ENCODE peak calls at places on chromosomes 11 and 22, in nine cellular contexts. I, F, N, Q, P, K, J, B and T are unnamed samples.
A peak's percentile ranks its signal among the peaks of the same experiment; 100 is the strongest.

GRCh38 chr22:46758867-46759290 is 3.6 kb upstream of the TBC1D22A start:
- DNase-seq in I (no peak), F (peak; percentile 80), N (peak; percentile 72), Q (peak; percentile 83), P (peak; percentile 57), K (peak; percentile 43), J (no peak), B (peak; percentile 65), T (peak; percentile 61)

GRCh38 chr11:128448487-128448886 is 138.9 kb downstream of the ETS1 start:
- DNase-seq in I (no peak), F (no peak), N (no peak), Q (no peak), P (no peak), K (peak; percentile 99), J (peak; percentile 87), B (peak; percentile 84), T (no peak)

GRCh38 chr11:10809373-10810199 is 860 bp upstream of the EIF4G2 start:
- DNase-seq in I (no peak), F (peak; percentile 85), N (peak; percentile 44), Q (peak; percentile 64), P (peak; percentile 54), K (peak; percentile 69), J (no peak), B (peak; percentile 46), T (peak; percentile 83)

GRCh38 chr11:6618117-6619020 is 853 bp downstream of the TPP1 start:
- DNase-seq in I (peak; percentile 61), F (peak; percentile 89), N (no peak), Q (peak; percentile 48), P (no peak), K (peak; percentile 65), J (peak; percentile 47), B (no peak), T (peak; percentile 66)

GRCh38 chr22:43114958-43115357 is 4.4 kb downstream of the BIK start:
- DNase-seq in I (no peak), F (no peak), N (no peak), Q (no peak), P (no peak), K (no peak), J (no peak), B (peak; percentile 70), T (no peak)

GRCh38 chr11:556175-556699 is 4.3 kb downstream of the LMNTD2 start:
- DNase-seq in I (no peak), F (no peak), N (no peak), Q (no peak), P (peak; percentile 41), K (no peak), J (no peak), B (no peak), T (no peak)

GRCh38 chr11:18394928-18395734 is 768 bp downstream of the LDHA start:
- DNase-seq in I (peak; percentile 50), F (peak; percentile 24), N (peak; percentile 20), Q (peak; percentile 39), P (no peak), K (peak; percentile 20), J (no peak), B (no peak), T (no peak)

GRCh38 chr11:75142714-75143419 is 8.0 kb upstream of the SLCO2B1 start:
- DNase-seq in I (no peak), F (peak; percentile 95), N (peak; percentile 41), Q (peak; percentile 75), P (no peak), K (peak; percentile 86), J (peak; percentile 78), B (peak; percentile 54), T (peak; percentile 93)

GRCh38 chr11:57885298-57886035 is 123.9 kb downstream of the CTNND1 start:
- DNase-seq in I (no peak), F (peak; percentile 11), N (no peak), Q (peak; percentile 7), P (peak; percentile 60), K (peak; percentile 36), J (peak; percentile 13), B (peak; percentile 13), T (no peak)

GRCh38 chr11:70511345-70511744 is 113.0 kb downstream of the CTTN start:
- DNase-seq in I (no peak), F (no peak), N (no peak), Q (no peak), P (no peak), K (no peak), J (no peak), B (no peak), T (no peak)
- TF ChIP-seq CTCF in I (peak; percentile 76), F (no peak), N (peak; percentile 47), Q (no peak), P (no peak), K (peak; percentile 11), J (no peak), B (no peak), T (no peak)

GRCh38 chr11:62976109-62976508 is 8.7 kb downstream of the SLC22A6 start:
- DNase-seq in I (no peak), F (no peak), N (no peak), Q (peak; percentile 8), P (no peak), K (no peak), J (no peak), B (no peak), T (no peak)

GRCh38 chr11:62980133-62980760 is 4.5 kb downstream of the SLC22A6 start:
- DNase-seq in I (no peak), F (peak; percentile 21), N (no peak), Q (no peak), P (peak; percentile 50), K (no peak), J (no peak), B (no peak), T (no peak)

DNA sequence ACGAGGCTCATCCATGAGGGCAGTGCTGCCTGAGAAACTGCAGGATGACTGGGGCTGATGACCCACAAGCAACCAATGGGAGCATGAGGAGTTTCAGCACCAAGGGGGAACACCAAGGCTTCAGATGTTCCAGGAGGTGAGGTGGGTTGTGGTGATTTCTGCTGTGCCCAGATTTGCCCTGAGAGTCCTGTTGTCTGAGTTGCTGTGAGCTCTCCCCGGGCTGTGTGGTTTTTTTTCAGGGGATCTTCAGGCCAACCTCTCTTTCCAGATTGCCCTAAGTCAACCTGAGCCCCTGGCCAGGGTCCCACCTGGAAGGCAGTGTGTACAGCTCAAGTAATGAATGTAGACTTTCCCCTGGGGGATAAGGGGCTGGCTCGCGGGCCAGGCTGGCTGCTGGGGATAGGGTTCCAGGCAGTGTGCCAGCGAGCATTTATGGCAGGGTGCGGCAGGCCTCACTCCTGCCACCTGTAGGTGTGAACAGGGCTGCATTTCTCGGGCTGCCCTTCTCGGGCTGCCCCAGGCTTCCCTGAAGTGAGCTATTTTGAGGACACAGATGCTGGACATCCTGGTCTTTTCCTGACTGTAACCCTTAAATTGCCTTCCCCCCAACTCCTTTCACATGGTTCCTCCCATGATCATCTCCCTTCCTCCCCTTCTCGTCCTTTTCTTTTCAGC is 9.8 kb downstream of the SLC22A6 start:
- DNase-seq in I (peak; percentile 54), F (peak; percentile 46), N (peak; percentile 68), Q (peak; percentile 11), P (peak; percentile 54), K (no peak), J (no peak), B (peak; percentile 66), T (no peak)
- TF ChIP-seq CTCF in I (no peak), F (peak; percentile 55), N (peak; percentile 92), Q (peak; percentile 47), P (peak; percentile 56), K (peak; percentile 33), J (peak; percentile 63), B (peak; percentile 48), T (no peak)

GRCh38 chr11:66720899-66721470 is 8.0 kb downstream of the SPTBN2 start:
- DNase-seq in I (no peak), F (no peak), N (no peak), Q (no peak), P (no peak), K (no peak), J (no peak), B (no peak), T (no peak)
- TF ChIP-seq CTCF in I (no peak), F (no peak), N (no peak), Q (no peak), P (no peak), K (no peak), J (no peak), B (no peak), T (no peak)

GRCh38 chr11:83437939-83438338 is 151.8 kb upstream of the CCDC90B start:
- DNase-seq in I (no peak), F (no peak), N (no peak), Q (no peak), P (no peak), K (no peak), J (no peak), B (no peak), T (no peak)

GRCh38 chr11:83438438-83438837 is 152.3 kb upstream of the CCDC90B start:
- DNase-seq in I (no peak), F (no peak), N (no peak), Q (no peak), P (no peak), K (no peak), J (no peak), B (no peak), T (no peak)

GRCh38 chr11:83441596-83441995 is 155.4 kb upstream of the CCDC90B start:
- DNase-seq in I (no peak), F (no peak), N (no peak), Q (no peak), P (no peak), K (no peak), J (no peak), B (no peak), T (no peak)

GRCh38 chr11:83436855-83437254 is 150.7 kb upstream of the CCDC90B start:
- DNase-seq in I (no peak), F (no peak), N (no peak), Q (no peak), P (no peak), K (no peak), J (no peak), B (no peak), T (no peak)

DNA sequence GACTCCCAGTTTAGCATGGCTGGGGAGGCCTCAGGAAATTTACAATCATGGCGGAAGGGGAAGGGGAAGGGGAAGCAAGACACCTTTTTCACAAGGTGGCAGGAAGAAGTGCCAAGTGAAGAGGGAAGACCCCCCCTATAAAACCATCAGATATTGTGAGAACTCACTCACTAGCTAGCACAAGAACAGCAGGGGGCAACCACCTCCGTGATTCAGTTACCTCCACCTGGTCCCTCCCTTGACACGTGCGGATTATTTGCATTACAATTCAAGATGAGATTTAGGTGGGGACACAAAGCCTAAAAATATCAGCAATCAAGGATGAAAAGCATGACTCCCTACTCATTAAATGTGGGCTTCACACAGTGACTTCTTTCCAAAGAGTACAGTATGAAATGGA is 155.0 kb upstream of the CCDC90B start:
- DNase-seq in I (no peak), F (no peak), N (peak; percentile 54), Q (no peak), P (no peak), K (no peak), J (no peak), B (no peak), T (no peak)
- TF ChIP-seq CTCF in I (no peak), F (no peak), N (peak; percentile 29), Q (no peak), P (no peak), K (no peak), J (no peak), B (no peak), T (no peak)